ENCODE peak calls at places on chromosomes 6 and 20, in seven cellular contexts. W, V, F, N, O, Q and X are unnamed samples.

GRCh38 chr6:52422156-52422555 is 2.0 kb downstream of the EFHC1 start:
- DNase-seq in W (no peak), V (no peak), F (no peak), N (no peak), O (no peak), Q (no peak), X (no peak)

GRCh38 chr6:166617359-166617758 is 9.7 kb downstream of the RPS6KA2 start:
- DNase-seq in W (no peak), V (no peak), F (no peak), N (no peak), O (no peak), Q (no peak), X (no peak)

GRCh38 chr6:113654396-113654795 is 202.7 kb upstream of the MARCKS start:
- DNase-seq in W (no peak), V (peak), F (peak), N (peak), O (no peak), Q (no peak), X (peak)

GRCh38 chr6:170445984-170446383 is 107.1 kb downstream of the PSMB1 start:
- DNase-seq in W (no peak), V (no peak), F (peak), N (no peak), O (peak), Q (no peak), X (no peak)

GRCh38 chr20:51769941-51770615 is 1.9 kb upstream of the ATP9A start:
- DNase-seq in W (no peak), V (peak), F (no peak), N (no peak), O (no peak), Q (no peak), X (no peak)

GRCh38 chr6:33781105-33781975 is 7.6 kb downstream of the LEMD2 start:
- DNase-seq in W (no peak), V (peak), F (no peak), N (peak), O (peak), Q (no peak), X (no peak)

GRCh38 chr20:57287007-57287810 is 20.8 kb upstream of the BMP7 start:
- DNase-seq in W (no peak), V (peak), F (no peak), N (no peak), O (no peak), Q (no peak), X (no peak)

GRCh38 chr6:157381631-157382621 is 936 bp downstream of the ZDHHC14 start:
- DNase-seq in W (peak), V (peak), F (peak), N (peak), O (peak), Q (peak), X (peak)

GRCh38 chr6:159267165-159267564 is 98.0 kb downstream of the FNDC1 start:
- DNase-seq in W (no peak), V (peak), F (no peak), N (no peak), O (peak), Q (no peak), X (no peak)

GRCh38 chr6:95364016-95364604 is 213.2 kb upstream of the MANEA start:
- DNase-seq in W (peak), V (peak), F (no peak), N (peak), O (peak), Q (no peak), X (no peak)

GRCh38 chr6:29071831-29072723 is 15.0 kb downstream of the OR2B3 start:
- DNase-seq in W (no peak), V (peak), F (no peak), N (peak), O (peak), Q (no peak), X (no peak)

GRCh38 chr6:43849844-43850243 is 79.8 kb downstream of the VEGFA start:
- DNase-seq in W (no peak), V (no peak), F (no peak), N (no peak), O (no peak), Q (no peak), X (no peak)

GRCh38 chr20:13644010-13644409 is 5.3 kb upstream of the TASP1 start:
- DNase-seq in W (no peak), V (peak), F (no peak), N (no peak), O (no peak), Q (no peak), X (no peak)

GRCh38 chr6:95413789-95414188 is 163.5 kb upstream of the MANEA start:
- DNase-seq in W (no peak), V (no peak), F (no peak), N (no peak), O (peak), Q (no peak), X (no peak)

GRCh38 chr20:16692442-16692841 is 37.4 kb upstream of the SNRPB2 start:
- DNase-seq in W (no peak), V (peak), F (no peak), N (no peak), O (no peak), Q (no peak), X (no peak)

GRCh38 chr6:26660096-26660425 is 515 bp upstream of the ZNF322 start:
- DNase-seq in W (no peak), V (peak), F (no peak), N (peak), O (no peak), Q (peak), X (no peak)

GRCh38 chr20:49948809-49949507 is 12.8 kb downstream of the RNF114 start:
- DNase-seq in W (no peak), V (peak), F (no peak), N (peak), O (no peak), Q (no peak), X (no peak)

GRCh38 chr20:6104493-6105188 is 18.2 kb downstream of the FERMT1 start:
- DNase-seq in W (no peak), V (peak), F (no peak), N (no peak), O (no peak), Q (no peak), X (no peak)

GRCh38 chr20:2576317-2576727 is 39.9 kb downstream of the TMC2 start:
- DNase-seq in W (no peak), V (no peak), F (no peak), N (no peak), O (no peak), Q (no peak), X (no peak)

GRCh38 chr6:154343473-154344308 is 12.9 kb downstream of the IPCEF1 start:
- DNase-seq in W (no peak), V (peak), F (no peak), N (no peak), O (peak), Q (peak), X (no peak)

GRCh38 chr6:157236040-157236725 is 87.1 kb downstream of the TMEM242 start:
- DNase-seq in W (no peak), V (peak), F (no peak), N (no peak), O (peak), Q (no peak), X (no peak)

GRCh38 chr6:57068066-57068465 is 21.6 kb downstream of the KIAA1586 start:
- DNase-seq in W (no peak), V (no peak), F (no peak), N (no peak), O (no peak), Q (no peak), X (no peak)

GRCh38 chr6:139109558-139109957 is 25.3 kb upstream of the HECA start:
- DNase-seq in W (no peak), V (peak), F (no peak), N (no peak), O (no peak), Q (peak), X (no peak)

GRCh38 chr6:111922454-111923297 is 49.4 kb upstream of the FYN start:
- DNase-seq in W (no peak), V (peak), F (no peak), N (no peak), O (no peak), Q (no peak), X (no peak)

GRCh38 chr6:112114577-112115223 is 27.3 kb downstream of the FAM229B start:
- DNase-seq in W (no peak), V (no peak), F (no peak), N (no peak), O (no peak), Q (no peak), X (no peak)

GRCh38 chr6:17031961-17032360 is 69.9 kb upstream of the STMND1 start:
- DNase-seq in W (no peak), V (no peak), F (no peak), N (no peak), O (no peak), Q (no peak), X (no peak)

GRCh38 chr6:166456360-166457156 is 73.8 kb upstream of the MPC1 start:
- DNase-seq in W (no peak), V (no peak), F (no peak), N (no peak), O (peak), Q (peak), X (no peak)

GRCh38 chr20:14717124-14718004 is 380.0 kb upstream of the FLRT3 start:
- DNase-seq in W (no peak), V (no peak), F (no peak), N (no peak), O (no peak), Q (no peak), X (no peak)

GRCh38 chr6:154653853-154654252 is 79.4 kb upstream of the SCAF8 start:
- DNase-seq in W (no peak), V (peak), F (no peak), N (peak), O (no peak), Q (no peak), X (no peak)

GRCh38 chr20:58986968-58987517 is 6.0 kb downstream of the NELFCD start:
- DNase-seq in W (no peak), V (no peak), F (no peak), N (no peak), O (no peak), Q (no peak), X (no peak)

GRCh38 chr6:144285798-144286502 is 815 bp downstream of the UTRN start:
- DNase-seq in W (peak), V (peak), F (peak), N (peak), O (peak), Q (peak), X (peak)

GRCh38 chr6:140572129-140572528 is 1197.7 kb upstream of the CITED2 start:
- DNase-seq in W (no peak), V (peak), F (no peak), N (peak), O (no peak), Q (no peak), X (no peak)

GRCh38 chr6:63764318-63764916 is 128.8 kb downstream of the PHF3 start:
- DNase-seq in W (peak), V (peak), F (no peak), N (no peak), O (no peak), Q (peak), X (no peak)

GRCh38 chr6:5179917-5180316 is 80.8 kb downstream of the LYRM4 start:
- DNase-seq in W (no peak), V (no peak), F (no peak), N (no peak), O (no peak), Q (no peak), X (no peak)

GRCh38 chr6:77313595-77313994 is 149.7 kb downstream of the HTR1B start:
- DNase-seq in W (no peak), V (no peak), F (no peak), N (no peak), O (no peak), Q (no peak), X (no peak)

GRCh38 chr20:8209061-8209460 is 77.0 kb downstream of the PLCB1 start:
- DNase-seq in W (peak), V (peak), F (no peak), N (no peak), O (no peak), Q (no peak), X (no peak)